ENCODE peak calls at places on chromosomes 5 and 9, in five cellular contexts. One of them, this sample, is unnamed.

GRCh38 chr5:67133217-67133616 is 63.4 kb downstream of the CD180 start:
- DNase-seq in coronary artery: no peak
- DNase-seq in GM13976: no peak
- DNase-seq in endodermal cell: no peak
- DNase-seq in fibroblast of villous mesenchyme: no peak
- DNase-seq in this sample: no peak

GRCh38 chr5:126139086-126139485 is 284.1 kb upstream of the GRAMD2B start:
- DNase-seq in coronary artery: no peak
- DNase-seq in endodermal cell: no peak
- DNase-seq in fibroblast of villous mesenchyme: no peak
- DNase-seq in GM13976: no peak
- DNase-seq in this sample: no peak

GRCh38 chr5:100562821-100563220 is 27.6 kb downstream of the FAM174A start:
- DNase-seq in endodermal cell: no peak
- DNase-seq in GM13976: no peak
- DNase-seq in fibroblast of villous mesenchyme: no peak
- DNase-seq in coronary artery: no peak
- DNase-seq in this sample: no peak

GRCh38 chr5:171168177-171168576 is 140.9 kb upstream of the TLX3 start:
- DNase-seq in fibroblast of villous mesenchyme: no peak
- DNase-seq in coronary artery: no peak
- DNase-seq in endodermal cell: no peak
- DNase-seq in GM13976: no peak
- DNase-seq in this sample: no peak

GRCh38 chr5:103894882-103895281 is 332.3 kb upstream of the NUDT12 start:
- DNase-seq in endodermal cell: peak; percentile 55
- DNase-seq in fibroblast of villous mesenchyme: no peak
- DNase-seq in coronary artery: no peak
- DNase-seq in GM13976: no peak
- DNase-seq in this sample: no peak

GRCh38 chr5:78518365-78519197 is 130.0 kb downstream of the LHFPL2 start:
- DNase-seq in GM13976: no peak
- DNase-seq in endodermal cell: peak; percentile 75
- DNase-seq in coronary artery: peak; percentile 84
- DNase-seq in fibroblast of villous mesenchyme: peak; percentile 69
- DNase-seq in this sample: no peak

GRCh38 chr5:171521219-171521633 is 101.8 kb downstream of the FGF18 start:
- DNase-seq in endodermal cell: peak; percentile 83
- DNase-seq in GM13976: no peak
- DNase-seq in fibroblast of villous mesenchyme: peak; percentile 80
- DNase-seq in coronary artery: no peak
- DNase-seq in this sample: no peak

GRCh38 chr9:4092793-4093709 is 206.8 kb downstream of the GLIS3 start:
- DNase-seq in fibroblast of villous mesenchyme: no peak
- DNase-seq in endodermal cell: no peak
- DNase-seq in GM13976: no peak
- DNase-seq in coronary artery: no peak
- DNase-seq in this sample: no peak

GRCh38 chr5:169079697-169080096 is 221.2 kb downstream of the SLIT3 start:
- DNase-seq in coronary artery: no peak
- DNase-seq in endodermal cell: no peak
- DNase-seq in GM13976: no peak
- DNase-seq in fibroblast of villous mesenchyme: no peak
- DNase-seq in this sample: no peak

GRCh38 chr5:31824886-31825774 is 186.2 kb downstream of the PDZD2 start:
- DNase-seq in coronary artery: no peak
- DNase-seq in endodermal cell: peak; percentile 85
- DNase-seq in fibroblast of villous mesenchyme: peak; percentile 74
- DNase-seq in GM13976: peak; percentile 45
- DNase-seq in this sample: no peak

GRCh38 chr9:113350338-113350672 is 964 bp downstream of the BSPRY start:
- DNase-seq in GM13976: no peak
- DNase-seq in fibroblast of villous mesenchyme: no peak
- DNase-seq in endodermal cell: peak; percentile 47
- DNase-seq in coronary artery: peak; percentile 64
- DNase-seq in this sample: no peak

GRCh38 chr5:168790691-168791230 is 211.6 kb upstream of the PANK3 start:
- DNase-seq in endodermal cell: no peak
- DNase-seq in fibroblast of villous mesenchyme: peak; percentile 1
- DNase-seq in coronary artery: no peak
- DNase-seq in GM13976: no peak
- DNase-seq in this sample: no peak

GRCh38 chr5:96911139-96911538 is 24.7 kb upstream of the LNPEP start:
- DNase-seq in coronary artery: no peak
- DNase-seq in endodermal cell: no peak
- DNase-seq in fibroblast of villous mesenchyme: no peak
- DNase-seq in GM13976: no peak
- DNase-seq in this sample: no peak

GRCh38 chr9:95018099-95018927 is 291.8 kb downstream of the AOPEP start:
- DNase-seq in GM13976: no peak
- DNase-seq in coronary artery: peak; percentile 82
- DNase-seq in fibroblast of villous mesenchyme: peak; percentile 95
- DNase-seq in endodermal cell: no peak
- DNase-seq in this sample: no peak

GRCh38 chr5:18102733-18103132 is 468.5 kb downstream of the TAF11L14 start:
- DNase-seq in GM13976: no peak
- DNase-seq in coronary artery: no peak
- DNase-seq in fibroblast of villous mesenchyme: no peak
- DNase-seq in endodermal cell: no peak
- DNase-seq in this sample: no peak

GRCh38 chr5:80568251-80568650 is 1.8 kb downstream of the ANKRD34B start:
- DNase-seq in fibroblast of villous mesenchyme: no peak
- DNase-seq in GM13976: no peak
- DNase-seq in coronary artery: no peak
- DNase-seq in endodermal cell: peak; percentile 52
- DNase-seq in this sample: peak; percentile 70

GRCh38 chr5:179890751-179891682 is 16.7 kb downstream of the TBC1D9B start:
- DNase-seq in fibroblast of villous mesenchyme: no peak
- DNase-seq in coronary artery: no peak
- DNase-seq in GM13976: no peak
- DNase-seq in endodermal cell: no peak
- DNase-seq in this sample: no peak

GRCh38 chr9:116843863-116844620 is 156.9 kb downstream of the TRIM32 start:
- DNase-seq in GM13976: no peak
- DNase-seq in fibroblast of villous mesenchyme: no peak
- DNase-seq in coronary artery: no peak
- DNase-seq in endodermal cell: no peak
- DNase-seq in this sample: no peak

GRCh38 chr9:94533155-94533554 is 21.7 kb upstream of the PCAT7 start:
- DNase-seq in GM13976: no peak
- DNase-seq in coronary artery: no peak
- DNase-seq in fibroblast of villous mesenchyme: no peak
- DNase-seq in endodermal cell: no peak
- DNase-seq in this sample: no peak

GRCh38 chr9:21854594-21854993 is 52.2 kb downstream of the MTAP start:
- DNase-seq in coronary artery: no peak
- DNase-seq in GM13976: no peak
- DNase-seq in endodermal cell: no peak
- DNase-seq in fibroblast of villous mesenchyme: peak; percentile 77
- DNase-seq in this sample: no peak

GRCh38 chr9:124733964-124734740 is 37.0 kb downstream of the NR6A1 start:
- DNase-seq in fibroblast of villous mesenchyme: no peak
- DNase-seq in coronary artery: no peak
- DNase-seq in GM13976: no peak
- DNase-seq in endodermal cell: no peak
- DNase-seq in this sample: no peak

GRCh38 chr5:144594919-144595318 is 424.2 kb downstream of the KCTD16 start:
- DNase-seq in fibroblast of villous mesenchyme: no peak
- DNase-seq in coronary artery: no peak
- DNase-seq in endodermal cell: peak; percentile 48
- DNase-seq in GM13976: no peak
- DNase-seq in this sample: no peak

GRCh38 chr9:120402741-120403542 is 177.0 kb downstream of the CDK5RAP2 start:
- DNase-seq in fibroblast of villous mesenchyme: peak; percentile 90
- DNase-seq in coronary artery: no peak
- DNase-seq in GM13976: no peak
- DNase-seq in endodermal cell: no peak
- DNase-seq in this sample: no peak

This sample was measured in osteocyte.